ENCODE peak calls at places on chromosomes 6 and 20, in five cellular contexts. V is NT2/D1, F is HepG2, T is GM12878, I is H1. Z is an unnamed sample.

GRCh38 chr6:34148864-34149810 is 3.2 kb upstream of the GRM4 start:
- DNase-seq in V (no peak), F (no peak), T (no peak), I (peak; percentile 49), Z (no peak)

GRCh38 chr20:59006167-59006863 is 739 bp downstream of the CTSZ start:
- DNase-seq in V (no peak), F (no peak), T (no peak), I (no peak), Z (no peak)

GRCh38 chr6:30679765-30680535 is 6.5 kb downstream of the PPP1R18 start:
- DNase-seq in V (no peak), F (no peak), T (no peak), I (no peak), Z (no peak)

GRCh38 chr6:51322505-51322904 is 503.8 kb downstream of the TFAP2B start:
- DNase-seq in V (no peak), F (peak; percentile 38), T (no peak), I (no peak), Z (no peak)

GRCh38 chr6:141401851-141402250 is 730.9 kb upstream of the GJE1 start:
- DNase-seq in V (no peak), F (no peak), T (no peak), I (no peak), Z (no peak)

GRCh38 chr20:33282991-33283555 is at the start of gene BPIFB1:
- DNase-seq in V (no peak), F (peak; percentile 46), T (no peak), I (no peak), Z (no peak)

GRCh38 chr20:45892828-45893500 is 1.8 kb downstream of the CTSA start:
- DNase-seq in V (no peak), F (no peak), T (no peak), I (no peak), Z (no peak)

GRCh38 chr6:20620043-20620442 is 85.8 kb downstream of the CDKAL1 start:
- DNase-seq in V (no peak), F (no peak), T (no peak), I (no peak), Z (no peak)

GRCh38 chr6:151911401-151911800 is 103.9 kb downstream of the ESR1 start:
- DNase-seq in V (no peak), F (no peak), T (no peak), I (no peak), Z (no peak)

GRCh38 chr6:109139109-109139508 is 43.8 kb downstream of the CEP57L1 start:
- DNase-seq in V (no peak), F (peak; percentile 39), T (no peak), I (no peak), Z (no peak)

GRCh38 chr20:31560900-31561598 is 44.0 kb upstream of the ID1 start:
- DNase-seq in V (no peak), F (no peak), T (no peak), I (no peak), Z (no peak)

GRCh38 chr6:144466716-144467115 is 181.6 kb downstream of the UTRN start:
- DNase-seq in V (no peak), F (no peak), T (no peak), I (no peak), Z (no peak)

GRCh38 chr6:137808836-137809315 is 58.2 kb upstream of the TNFAIP3 start:
- DNase-seq in V (no peak), F (peak; percentile 68), T (no peak), I (no peak), Z (no peak)

GRCh38 chr6:106360410-106360988 is at the start of gene CRYBG1:
- DNase-seq in V (peak; percentile 44), F (peak; percentile 27), T (no peak), I (peak; percentile 99), Z (peak; percentile 86)

GRCh38 chr6:84227044-84227433 is 404 bp downstream of the CEP162 start:
- DNase-seq in V (no peak), F (no peak), T (no peak), I (no peak), Z (peak; percentile 8)

GRCh38 chr6:136550045-136550329 is 235 bp downstream of the MAP7 start:
- DNase-seq in V (no peak), F (no peak), T (no peak), I (no peak), Z (peak; percentile 75)

GRCh38 chr20:51462566-51463276 is 79.8 kb downstream of the NFATC2 start:
- DNase-seq in V (no peak), F (no peak), T (no peak), I (no peak), Z (no peak)

GRCh38 chr20:38225900-38226263 is 34.7 kb downstream of the KIAA1755 start:
- DNase-seq in V (no peak), F (no peak), T (no peak), I (no peak), Z (no peak)

GRCh38 chr6:142902636-142903053 is 42.3 kb downstream of the HIVEP2 start:
- DNase-seq in V (no peak), F (peak; percentile 85), T (peak; percentile 67), I (no peak), Z (no peak)

GRCh38 chr20:63703976-63704748 is 3.6 kb downstream of the ARFRP1 start:
- DNase-seq in V (no peak), F (no peak), T (no peak), I (no peak), Z (peak; percentile 3)

GRCh38 chr20:36821964-36822437 is 48.4 kb upstream of the DSN1 start:
- DNase-seq in V (no peak), F (no peak), T (no peak), I (no peak), Z (no peak)

GRCh38 chr20:62370115-62370806 is 3.1 kb upstream of the LAMA5 start:
- DNase-seq in V (no peak), F (no peak), T (no peak), I (no peak), Z (no peak)

GRCh38 chr6:56430629-56431600 is 183.5 kb upstream of the COL21A1 start:
- DNase-seq in V (peak; percentile 1), F (no peak), T (no peak), I (no peak), Z (no peak)

GRCh38 chr6:116773886-116774285 is 8.4 kb upstream of the FAM162B start:
- DNase-seq in V (no peak), F (no peak), T (no peak), I (no peak), Z (no peak)

GRCh38 chr6:4212588-4212987 is 77.2 kb upstream of the ECI2 start:
- DNase-seq in V (no peak), F (no peak), T (no peak), I (no peak), Z (no peak)

GRCh38 chr6:4209201-4209600 is 73.8 kb upstream of the ECI2 start:
- DNase-seq in V (no peak), F (no peak), T (no peak), I (no peak), Z (no peak)

GRCh38 chr6:4208158-4208557 is 72.8 kb upstream of the ECI2 start:
- DNase-seq in V (no peak), F (no peak), T (no peak), I (no peak), Z (no peak)

DNA sequence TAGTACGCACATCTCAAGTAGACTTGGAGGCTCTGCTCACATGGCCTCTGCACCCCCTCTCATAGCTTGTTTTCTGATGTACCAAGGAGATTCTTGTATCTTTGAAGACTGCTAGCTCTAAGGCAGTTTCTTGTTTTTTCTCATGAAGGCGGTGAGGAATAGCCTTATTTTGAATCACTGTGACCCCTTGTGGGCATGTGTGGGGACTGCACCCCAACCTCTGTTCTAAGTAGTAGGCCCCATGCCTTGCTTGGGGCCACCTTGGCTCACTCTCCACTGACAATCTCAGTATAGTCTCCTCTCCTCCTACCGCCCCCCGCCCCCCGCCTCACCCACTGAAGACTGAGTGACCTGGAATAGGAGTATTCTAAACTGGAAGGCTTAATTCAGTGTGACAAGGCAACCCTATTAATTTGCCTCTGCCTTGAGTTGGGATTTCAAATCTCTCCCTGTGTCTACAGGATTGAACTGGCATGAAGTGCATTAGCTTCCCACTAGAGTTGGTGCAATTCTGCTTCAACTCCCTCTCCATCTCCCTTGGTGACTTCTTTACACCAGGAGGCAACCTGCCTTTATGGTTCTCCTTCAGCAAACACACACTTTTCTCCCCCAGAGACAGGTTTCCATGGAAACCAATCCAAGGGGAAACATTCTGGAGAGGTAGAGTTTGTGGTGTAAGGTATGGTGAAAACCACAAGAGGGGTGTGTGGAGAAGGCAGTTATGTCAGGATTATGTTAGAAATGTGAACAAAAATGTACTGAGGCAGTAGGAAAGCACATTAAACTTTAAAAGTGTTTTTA is 75.4 kb upstream of the ECI2 start:
- DNase-seq in V (peak; percentile 47), F (peak; percentile 48), T (no peak), I (peak; percentile 87), Z (peak; percentile 60)
- TF ChIP-seq SUZ12 in V (no peak), F (no peak), T (no peak), I (no peak), Z (no peak)

DNA sequence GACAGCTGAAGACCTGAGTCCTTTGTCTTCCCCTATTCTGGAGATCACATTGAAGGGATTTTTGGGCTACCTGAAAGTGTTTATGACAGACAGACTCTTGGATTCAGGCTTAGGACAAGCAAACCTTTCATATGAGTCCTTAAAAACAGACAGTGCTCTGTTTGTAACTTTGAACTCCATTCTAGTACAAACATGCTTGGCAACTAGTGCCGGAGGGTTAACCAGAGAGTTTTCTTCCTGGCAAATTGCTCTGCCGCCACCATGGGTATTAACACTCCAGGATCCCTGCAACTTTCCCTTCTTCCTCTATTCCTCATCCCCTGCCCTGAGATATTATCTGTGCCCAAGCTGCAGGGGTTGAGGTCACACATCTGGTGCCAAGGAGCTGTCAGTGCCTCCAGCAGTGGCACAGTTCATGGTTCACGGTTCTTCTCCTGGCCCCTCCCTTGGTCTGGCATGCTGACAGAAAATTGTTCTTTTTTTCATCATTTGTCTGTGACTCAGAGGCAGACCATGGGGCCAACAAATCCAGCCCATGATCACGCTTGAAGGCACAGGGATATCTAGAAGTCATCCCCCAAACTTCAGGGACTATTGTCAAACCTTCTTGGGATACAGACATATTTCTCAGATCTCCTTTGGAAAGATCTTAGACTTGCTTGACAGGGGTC is 77.6 kb downstream of the ATXN1 start:
- DNase-seq in V (no peak), F (peak; percentile 79), T (no peak), I (no peak), Z (no peak)
- TF ChIP-seq SUZ12 in V (no peak), F (no peak), T (no peak), I (no peak), Z (no peak)

DNA sequence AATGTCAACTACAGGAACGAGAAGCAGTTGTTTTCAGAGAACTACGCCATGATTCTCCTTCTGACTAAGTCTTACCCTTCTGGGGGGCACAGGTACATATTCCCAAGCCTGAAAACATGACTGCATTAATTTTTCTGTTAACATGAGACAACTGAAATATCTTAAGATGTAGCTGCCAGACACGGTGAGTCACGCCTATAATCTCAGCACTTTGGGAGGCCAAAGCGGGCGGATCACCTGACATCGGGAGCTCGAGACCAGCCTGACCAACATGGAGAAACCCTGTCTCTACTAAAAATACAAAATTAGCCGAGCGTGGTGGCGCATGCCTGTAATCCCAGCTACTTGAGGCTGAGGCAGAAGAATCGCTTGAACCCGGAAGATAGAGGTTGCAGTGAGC is 21.7 kb downstream of the TBC1D20 start:
- DNase-seq in V (no peak), F (no peak), T (no peak), I (no peak), Z (no peak)
- TF ChIP-seq SUZ12 in V (no peak), F (no peak), T (no peak), I (no peak), Z (no peak)

GRCh38 chr6:101230866-101231265 is 162.6 kb upstream of the GRIK2 start:
- DNase-seq in V (no peak), F (no peak), T (no peak), I (no peak), Z (no peak)

GRCh38 chr6:101231606-101232235 is 161.8 kb upstream of the GRIK2 start:
- DNase-seq in V (no peak), F (no peak), T (no peak), I (no peak), Z (no peak)

GRCh38 chr6:101224751-101225150 is 168.8 kb upstream of the GRIK2 start:
- DNase-seq in V (no peak), F (no peak), T (no peak), I (no peak), Z (no peak)

GRCh38 chr6:101226677-101227135 is 166.8 kb upstream of the GRIK2 start:
- DNase-seq in V (peak; percentile 64), F (peak; percentile 20), T (no peak), I (peak; percentile 86), Z (peak; percentile 18)
- TF ChIP-seq SUZ12 in V (no peak), F (no peak), T (no peak), I (no peak), Z (no peak)

Z was measured in HEK293T.